ENCODE peak calls at places on chromosomes 6 and 20, in five cellular contexts. Q is heart right ventricle, X is progenitor cell of endocrine pancreas, K is GM13976, A is upper lobe of right lung. B is an unnamed sample.

GRCh38 chr6:130517444-130517931 is 151.7 kb downstream of the TMEM200A start:
- DNase-seq in X (no peak), A (no peak), K (peak; percentile 56), Q (no peak), B (no peak)

GRCh38 chr6:3355011-3355357 is 96.2 kb downstream of the PSMG4 start:
- DNase-seq in X (no peak), K (no peak), A (no peak), Q (no peak), B (no peak)

GRCh38 chr6:157226761-157227160 is 96.6 kb downstream of the TMEM242 start:
- DNase-seq in K (no peak), A (peak; percentile 53), X (no peak), Q (no peak), B (no peak)

GRCh38 chr6:84417261-84417660 is 189.8 kb upstream of the CEP162 start:
- DNase-seq in K (no peak), A (no peak), Q (no peak), X (no peak), B (no peak)

GRCh38 chr20:4667371-4667773 is 54.3 kb upstream of the PRND start:
- DNase-seq in Q (no peak), A (no peak), K (no peak), X (no peak), B (no peak)

GRCh38 chr20:52312131-52312729 is 120.7 kb upstream of the ZFP64 start:
- DNase-seq in K (peak; percentile 45), Q (no peak), A (no peak), X (peak; percentile 27), B (peak; percentile 53)

GRCh38 chr6:32113386-32114352 is 4.5 kb upstream of the TNXB start:
- DNase-seq in X (no peak), A (peak; percentile 79), Q (peak; percentile 85), K (no peak), B (no peak)

GRCh38 chr20:19583532-19584175 is 174.4 kb upstream of the RIN2 start:
- DNase-seq in A (peak; percentile 87), Q (peak; percentile 76), K (peak; percentile 79), X (peak; percentile 79), B (no peak)

GRCh38 chr6:44542401-44543116 is 155.1 kb downstream of the CDC5L start:
- DNase-seq in K (no peak), X (no peak), Q (no peak), A (no peak), B (no peak)

GRCh38 chr6:14635195-14635594 is 517.6 kb downstream of the CD83 start:
- DNase-seq in A (no peak), Q (no peak), X (no peak), K (no peak), B (peak; percentile 49)

GRCh38 chr6:166105341-166106075 is 62.1 kb downstream of the TBXT start:
- DNase-seq in Q (no peak), X (no peak), A (no peak), K (no peak), B (no peak)

GRCh38 chr6:130696806-130697205 is 130.4 kb upstream of the SMLR1 start:
- DNase-seq in X (no peak), K (no peak), A (no peak), Q (no peak), B (no peak)

GRCh38 chr6:152746172-152746553 is 4.4 kb upstream of the VIP start:
- DNase-seq in X (no peak), Q (no peak), A (no peak), K (no peak), B (no peak)

GRCh38 chr6:51854347-51854746 is 233.1 kb downstream of the PKHD1 start:
- DNase-seq in K (no peak), Q (no peak), X (no peak), A (no peak), B (no peak)

GRCh38 chr6:167731216-167731615 is 95.5 kb upstream of the AFDN start:
- DNase-seq in K (no peak), A (no peak), X (no peak), Q (no peak), B (no peak)

GRCh38 chr20:10427060-10427692 is 6.8 kb downstream of the MKKS start:
- DNase-seq in A (no peak), K (no peak), Q (peak; percentile 39), X (no peak), B (peak; percentile 20)

GRCh38 chr6:162389353-162390085 is 338.0 kb downstream of the PRKN start:
- DNase-seq in K (no peak), X (no peak), Q (no peak), A (no peak), B (no peak)

GRCh38 chr6:8108031-8108660 is 5.8 kb upstream of the EEF1E1 start:
- DNase-seq in K (no peak), A (no peak), Q (no peak), X (no peak), B (no peak)

GRCh38 chr6:20038805-20039204 is 173.5 kb downstream of the MBOAT1 start:
- DNase-seq in X (no peak), K (no peak), A (no peak), Q (no peak), B (no peak)

GRCh38 chr6:79536615-79536968 is 638 bp downstream of the LCA5 start:
- DNase-seq in X (no peak), Q (no peak), A (no peak), K (peak; percentile 32), B (no peak)

GRCh38 chr6:14783594-14783993 is 462.3 kb upstream of the JARID2 start:
- DNase-seq in K (no peak), Q (no peak), A (no peak), X (no peak), B (no peak)

GRCh38 chr6:84764332-84765049 is at the start of gene TBX18:
- DNase-seq in Q (peak; percentile 87), A (peak; percentile 74), K (no peak), X (peak; percentile 81), B (no peak)

GRCh38 chr6:32047855-32048766 is 9.9 kb downstream of the CYP21A2 start:
- DNase-seq in X (peak; percentile 68), K (peak; percentile 87), A (peak; percentile 80), Q (peak; percentile 77), B (peak; percentile 73)

GRCh38 chr6:134553941-134554340 is 236.0 kb upstream of the SGK1 start:
- DNase-seq in K (no peak), Q (no peak), X (no peak), A (no peak), B (no peak)

GRCh38 chr6:36958775-36959554 is 4.4 kb downstream of the PI16 start:
- DNase-seq in A (peak; percentile 65), Q (no peak), K (no peak), X (no peak), B (no peak)

GRCh38 chr6:129500958-129501381 is 209.0 kb downstream of the ARHGAP18 start:
- DNase-seq in X (no peak), Q (no peak), K (no peak), A (no peak), B (no peak)
- TF ChIP-seq CTCF in X (peak; percentile 40), Q (no peak), K (peak; percentile 28), A (peak; percentile 17), B (no peak)

GRCh38 chr20:45462711-45463110 is 6.8 kb upstream of the WFDC2 start:
- DNase-seq in A (no peak), X (no peak), K (no peak), Q (no peak), B (no peak)

GRCh38 chr20:45463113-45463512 is 6.4 kb upstream of the WFDC2 start:
- DNase-seq in Q (no peak), X (no peak), K (no peak), A (no peak), B (no peak)

GRCh38 chr20:45461225-45461624 is 8.3 kb upstream of the WFDC2 start:
- DNase-seq in K (no peak), X (no peak), A (no peak), Q (no peak), B (no peak)

GRCh38 chr20:45456632-45457031 is 12.9 kb upstream of the WFDC2 start:
- DNase-seq in Q (no peak), A (no peak), K (peak; percentile 36), X (no peak), B (no peak)

DNA sequence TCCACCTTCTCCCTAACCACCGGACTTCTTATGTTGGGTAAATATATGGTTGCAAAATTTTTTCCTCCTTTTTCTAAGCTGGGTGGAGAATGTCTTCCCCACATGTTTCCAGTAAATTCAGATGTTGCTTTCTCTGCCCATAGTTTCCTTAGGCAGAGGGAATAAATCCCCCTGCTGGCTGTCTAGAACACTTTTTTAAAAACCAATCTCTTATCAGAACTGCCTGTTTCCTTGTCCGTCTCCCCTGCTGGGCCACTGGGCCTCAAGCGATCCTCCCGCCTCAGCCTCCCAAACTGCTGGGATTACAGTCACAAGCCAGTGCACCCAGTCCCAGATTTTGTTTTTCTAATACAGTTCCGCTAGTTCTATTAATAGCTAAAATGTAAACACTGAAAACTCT is 9.9 kb upstream of the WFDC2 start:
- DNase-seq in K (no peak), X (no peak), Q (no peak), A (no peak), B (no peak)
- TF ChIP-seq CTCF in K (no peak), X (peak; percentile 40), Q (no peak), A (no peak), B (no peak)

DNA sequence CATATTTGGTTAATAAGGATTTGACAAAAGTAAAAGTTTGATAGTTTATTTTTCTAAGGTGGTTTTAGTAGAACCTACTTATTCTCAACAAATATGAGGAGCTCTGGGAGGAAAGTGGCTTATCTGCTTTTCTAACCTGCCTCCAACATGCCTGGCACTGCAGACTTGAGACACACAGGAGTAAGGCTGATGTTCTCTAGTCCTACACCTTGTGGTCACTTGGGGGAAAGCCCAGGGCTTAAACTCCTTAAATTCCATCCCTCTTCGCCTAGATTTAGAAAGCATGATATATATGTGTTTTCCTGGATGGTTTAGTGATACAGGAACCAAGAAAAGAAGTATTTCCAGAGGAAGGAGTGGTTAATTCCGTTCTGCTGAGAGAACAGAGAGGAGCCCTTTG is 39.9 kb upstream of the SAMD5 start:
- DNase-seq in A (no peak), Q (no peak), K (no peak), X (no peak), B (no peak)
- TF ChIP-seq CTCF in A (no peak), Q (no peak), K (no peak), X (peak; percentile 29), B (no peak)

GRCh38 chr20:56979125-56979524 is 287.3 kb downstream of the BMP7 start:
- DNase-seq in A (no peak), K (no peak), Q (no peak), X (no peak), B (no peak)

GRCh38 chr20:56978475-56978874 is 288.0 kb downstream of the BMP7 start:
- DNase-seq in A (no peak), K (no peak), X (no peak), Q (no peak), B (no peak)

GRCh38 chr20:56975838-56976237 is 290.6 kb downstream of the BMP7 start:
- DNase-seq in X (no peak), A (no peak), K (no peak), Q (no peak), B (no peak)

DNA sequence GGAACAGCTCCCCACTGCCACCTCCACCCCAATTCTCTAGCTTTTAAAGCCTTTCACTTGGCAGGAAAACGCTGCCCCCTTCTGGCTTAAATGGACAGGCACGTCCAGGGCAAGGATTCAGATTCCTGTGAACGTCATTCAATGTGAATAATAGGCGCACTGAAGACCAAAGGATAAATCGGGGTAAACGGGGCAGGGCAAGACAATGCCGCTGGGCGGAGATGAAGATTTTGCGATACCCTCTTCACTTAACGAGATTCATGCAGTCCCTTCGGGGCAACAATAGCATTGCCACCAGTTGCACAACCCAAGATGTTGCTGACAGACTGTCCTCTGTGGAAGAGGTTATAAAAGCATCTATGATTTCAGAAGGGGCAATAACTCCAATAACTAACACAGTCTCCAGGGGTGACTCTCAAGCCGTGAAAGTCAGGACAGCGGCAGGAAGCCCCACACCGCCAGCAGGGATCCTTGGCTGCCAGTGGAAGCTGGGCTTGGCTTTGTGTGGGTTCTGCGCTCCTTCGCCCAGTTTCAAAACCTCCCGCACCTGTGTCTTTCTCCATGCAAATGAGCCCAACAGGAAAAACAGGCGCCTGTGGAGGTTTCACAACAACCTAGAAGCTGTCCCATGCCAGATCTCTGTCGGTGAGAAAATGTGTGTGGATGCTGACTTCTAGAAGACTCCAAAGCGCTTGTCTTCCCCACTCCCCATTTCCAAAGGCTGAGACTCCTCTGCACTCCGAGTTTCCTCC is 291.8 kb downstream of the BMP7 start:
- DNase-seq in Q (no peak), K (peak; percentile 45), X (peak; percentile 44), A (no peak), B (no peak)
- TF ChIP-seq CTCF in Q (no peak), K (peak; percentile 30), X (peak; percentile 76), A (peak; percentile 37), B (no peak)